ENCODE peak calls at places on chromosome 15, in eight cellular contexts. One of them, this sample, is unnamed.

GRCh38 chr15:91456921-91457320 is 356.9 kb downstream of the SV2B start:
- DNase-seq in foreskin fibroblast: no peak
- DNase-seq in kidney epithelial cell: no peak
- DNase-seq in stimulated activated CD8-positive, alpha-beta memory T cell treated with anti-CD3 and anti-CD28 coated beads, Interleukin-12 subunit alpha, Interleukin-12 subunit beta, amount 100 ng/mL, for 1 hour: no peak
- DNase-seq in psoas muscle: no peak
- DNase-seq in stimulated activated CD4-positive, alpha-beta T cell treated with anti-CD3 and anti-CD28 coated beads, Interleukin-1b, Interleukin-23, amount 100 ng/mL, for 4 hours: no peak
- DNase-seq in pons: no peak
- DNase-seq in activated CD8-positive, alpha-beta memory T cell treated with anti-CD3 and anti-CD28 coated beads, Interleukin-2, amount 10 ng/mL, durations not matched to agents 7 days and 5 days: no peak
- DNase-seq in this sample: no peak

GRCh38 chr15:68667800-68668625 is 89.2 kb downstream of the CORO2B start:
- DNase-seq in foreskin fibroblast: no peak
- DNase-seq in kidney epithelial cell: no peak
- DNase-seq in stimulated activated CD8-positive, alpha-beta memory T cell treated with anti-CD3 and anti-CD28 coated beads, Interleukin-12 subunit alpha, Interleukin-12 subunit beta, amount 100 ng/mL, for 1 hour: no peak
- DNase-seq in psoas muscle: no peak
- DNase-seq in stimulated activated CD4-positive, alpha-beta T cell treated with anti-CD3 and anti-CD28 coated beads, Interleukin-1b, Interleukin-23, amount 100 ng/mL, for 4 hours: no peak
- DNase-seq in pons: peak
- DNase-seq in activated CD8-positive, alpha-beta memory T cell treated with anti-CD3 and anti-CD28 coated beads, Interleukin-2, amount 10 ng/mL, durations not matched to agents 7 days and 5 days: no peak
- DNase-seq in this sample: no peak

GRCh38 chr15:42547926-42548257 is 701 bp downstream of the LRRC57 start:
- DNase-seq in foreskin fibroblast: peak
- DNase-seq in kidney epithelial cell: no peak
- DNase-seq in stimulated activated CD8-positive, alpha-beta memory T cell treated with anti-CD3 and anti-CD28 coated beads, Interleukin-12 subunit alpha, Interleukin-12 subunit beta, amount 100 ng/mL, for 1 hour: no peak
- DNase-seq in psoas muscle: no peak
- DNase-seq in stimulated activated CD4-positive, alpha-beta T cell treated with anti-CD3 and anti-CD28 coated beads, Interleukin-1b, Interleukin-23, amount 100 ng/mL, for 4 hours: no peak
- DNase-seq in pons: no peak
- DNase-seq in activated CD8-positive, alpha-beta memory T cell treated with anti-CD3 and anti-CD28 coated beads, Interleukin-2, amount 10 ng/mL, durations not matched to agents 7 days and 5 days: no peak
- DNase-seq in this sample: no peak

GRCh38 chr15:39784125-39784524 is 1.5 kb upstream of the FSIP1 start:
- DNase-seq in foreskin fibroblast: no peak
- DNase-seq in kidney epithelial cell: no peak
- DNase-seq in stimulated activated CD8-positive, alpha-beta memory T cell treated with anti-CD3 and anti-CD28 coated beads, Interleukin-12 subunit alpha, Interleukin-12 subunit beta, amount 100 ng/mL, for 1 hour: no peak
- DNase-seq in psoas muscle: no peak
- DNase-seq in stimulated activated CD4-positive, alpha-beta T cell treated with anti-CD3 and anti-CD28 coated beads, Interleukin-1b, Interleukin-23, amount 100 ng/mL, for 4 hours: no peak
- DNase-seq in pons: no peak
- DNase-seq in activated CD8-positive, alpha-beta memory T cell treated with anti-CD3 and anti-CD28 coated beads, Interleukin-2, amount 10 ng/mL, durations not matched to agents 7 days and 5 days: no peak
- DNase-seq in this sample: no peak

GRCh38 chr15:27414168-27414870 is 443.3 kb downstream of the GABRG3 start:
- DNase-seq in foreskin fibroblast: no peak
- DNase-seq in kidney epithelial cell: no peak
- DNase-seq in stimulated activated CD8-positive, alpha-beta memory T cell treated with anti-CD3 and anti-CD28 coated beads, Interleukin-12 subunit alpha, Interleukin-12 subunit beta, amount 100 ng/mL, for 1 hour: no peak
- DNase-seq in psoas muscle: no peak
- DNase-seq in stimulated activated CD4-positive, alpha-beta T cell treated with anti-CD3 and anti-CD28 coated beads, Interleukin-1b, Interleukin-23, amount 100 ng/mL, for 4 hours: no peak
- DNase-seq in pons: no peak
- DNase-seq in activated CD8-positive, alpha-beta memory T cell treated with anti-CD3 and anti-CD28 coated beads, Interleukin-2, amount 10 ng/mL, durations not matched to agents 7 days and 5 days: no peak
- DNase-seq in this sample: no peak

GRCh38 chr15:60375255-60375809 is 22.5 kb downstream of the ANXA2 start:
- DNase-seq in foreskin fibroblast: no peak
- DNase-seq in kidney epithelial cell: no peak
- DNase-seq in stimulated activated CD8-positive, alpha-beta memory T cell treated with anti-CD3 and anti-CD28 coated beads, Interleukin-12 subunit alpha, Interleukin-12 subunit beta, amount 100 ng/mL, for 1 hour: no peak
- DNase-seq in psoas muscle: no peak
- DNase-seq in stimulated activated CD4-positive, alpha-beta T cell treated with anti-CD3 and anti-CD28 coated beads, Interleukin-1b, Interleukin-23, amount 100 ng/mL, for 4 hours: no peak
- DNase-seq in pons: peak
- DNase-seq in activated CD8-positive, alpha-beta memory T cell treated with anti-CD3 and anti-CD28 coated beads, Interleukin-2, amount 10 ng/mL, durations not matched to agents 7 days and 5 days: no peak
- DNase-seq in this sample: no peak

GRCh38 chr15:62779041-62779810 is 263.3 kb upstream of the TPM1 start:
- DNase-seq in foreskin fibroblast: peak
- DNase-seq in kidney epithelial cell: no peak
- DNase-seq in stimulated activated CD8-positive, alpha-beta memory T cell treated with anti-CD3 and anti-CD28 coated beads, Interleukin-12 subunit alpha, Interleukin-12 subunit beta, amount 100 ng/mL, for 1 hour: no peak
- DNase-seq in psoas muscle: no peak
- DNase-seq in stimulated activated CD4-positive, alpha-beta T cell treated with anti-CD3 and anti-CD28 coated beads, Interleukin-1b, Interleukin-23, amount 100 ng/mL, for 4 hours: no peak
- DNase-seq in pons: peak
- DNase-seq in activated CD8-positive, alpha-beta memory T cell treated with anti-CD3 and anti-CD28 coated beads, Interleukin-2, amount 10 ng/mL, durations not matched to agents 7 days and 5 days: no peak
- DNase-seq in this sample: no peak

GRCh38 chr15:69321041-69321554 is 22.4 kb downstream of the PAQR5 start:
- DNase-seq in foreskin fibroblast: no peak
- DNase-seq in kidney epithelial cell: no peak
- DNase-seq in stimulated activated CD8-positive, alpha-beta memory T cell treated with anti-CD3 and anti-CD28 coated beads, Interleukin-12 subunit alpha, Interleukin-12 subunit beta, amount 100 ng/mL, for 1 hour: no peak
- DNase-seq in psoas muscle: no peak
- DNase-seq in stimulated activated CD4-positive, alpha-beta T cell treated with anti-CD3 and anti-CD28 coated beads, Interleukin-1b, Interleukin-23, amount 100 ng/mL, for 4 hours: no peak
- DNase-seq in pons: no peak
- DNase-seq in activated CD8-positive, alpha-beta memory T cell treated with anti-CD3 and anti-CD28 coated beads, Interleukin-2, amount 10 ng/mL, durations not matched to agents 7 days and 5 days: no peak
- DNase-seq in this sample: no peak

GRCh38 chr15:64180235-64180824 is 17.5 kb upstream of the PPIB start:
- DNase-seq in foreskin fibroblast: no peak
- DNase-seq in kidney epithelial cell: no peak
- DNase-seq in stimulated activated CD8-positive, alpha-beta memory T cell treated with anti-CD3 and anti-CD28 coated beads, Interleukin-12 subunit alpha, Interleukin-12 subunit beta, amount 100 ng/mL, for 1 hour: no peak
- DNase-seq in psoas muscle: no peak
- DNase-seq in stimulated activated CD4-positive, alpha-beta T cell treated with anti-CD3 and anti-CD28 coated beads, Interleukin-1b, Interleukin-23, amount 100 ng/mL, for 4 hours: no peak
- DNase-seq in pons: no peak
- DNase-seq in activated CD8-positive, alpha-beta memory T cell treated with anti-CD3 and anti-CD28 coated beads, Interleukin-2, amount 10 ng/mL, durations not matched to agents 7 days and 5 days: no peak
- DNase-seq in this sample: no peak

GRCh38 chr15:67444100-67444499 is 76.8 kb upstream of the C15orf61 start:
- DNase-seq in foreskin fibroblast: peak
- DNase-seq in kidney epithelial cell: no peak
- DNase-seq in stimulated activated CD8-positive, alpha-beta memory T cell treated with anti-CD3 and anti-CD28 coated beads, Interleukin-12 subunit alpha, Interleukin-12 subunit beta, amount 100 ng/mL, for 1 hour: no peak
- DNase-seq in psoas muscle: no peak
- DNase-seq in stimulated activated CD4-positive, alpha-beta T cell treated with anti-CD3 and anti-CD28 coated beads, Interleukin-1b, Interleukin-23, amount 100 ng/mL, for 4 hours: no peak
- DNase-seq in pons: no peak
- DNase-seq in activated CD8-positive, alpha-beta memory T cell treated with anti-CD3 and anti-CD28 coated beads, Interleukin-2, amount 10 ng/mL, durations not matched to agents 7 days and 5 days: no peak
- DNase-seq in this sample: no peak

GRCh38 chr15:62121273-62122015 is 43.6 kb downstream of the C2CD4B start:
- DNase-seq in foreskin fibroblast: no peak
- DNase-seq in kidney epithelial cell: no peak
- DNase-seq in stimulated activated CD8-positive, alpha-beta memory T cell treated with anti-CD3 and anti-CD28 coated beads, Interleukin-12 subunit alpha, Interleukin-12 subunit beta, amount 100 ng/mL, for 1 hour: no peak
- DNase-seq in psoas muscle: no peak
- DNase-seq in stimulated activated CD4-positive, alpha-beta T cell treated with anti-CD3 and anti-CD28 coated beads, Interleukin-1b, Interleukin-23, amount 100 ng/mL, for 4 hours: no peak
- DNase-seq in pons: no peak
- DNase-seq in activated CD8-positive, alpha-beta memory T cell treated with anti-CD3 and anti-CD28 coated beads, Interleukin-2, amount 10 ng/mL, durations not matched to agents 7 days and 5 days: no peak
- DNase-seq in this sample: no peak

GRCh38 chr15:28904541-28905303 is 18.9 kb downstream of the APBA2 start:
- DNase-seq in foreskin fibroblast: no peak
- DNase-seq in kidney epithelial cell: no peak
- DNase-seq in stimulated activated CD8-positive, alpha-beta memory T cell treated with anti-CD3 and anti-CD28 coated beads, Interleukin-12 subunit alpha, Interleukin-12 subunit beta, amount 100 ng/mL, for 1 hour: no peak
- DNase-seq in psoas muscle: no peak
- DNase-seq in stimulated activated CD4-positive, alpha-beta T cell treated with anti-CD3 and anti-CD28 coated beads, Interleukin-1b, Interleukin-23, amount 100 ng/mL, for 4 hours: no peak
- DNase-seq in pons: peak
- DNase-seq in activated CD8-positive, alpha-beta memory T cell treated with anti-CD3 and anti-CD28 coated beads, Interleukin-2, amount 10 ng/mL, durations not matched to agents 7 days and 5 days: no peak
- DNase-seq in this sample: no peak

GRCh38 chr15:63038926-63039673 is 3.4 kb upstream of the TPM1 start:
- DNase-seq in foreskin fibroblast: peak
- DNase-seq in kidney epithelial cell: no peak
- DNase-seq in stimulated activated CD8-positive, alpha-beta memory T cell treated with anti-CD3 and anti-CD28 coated beads, Interleukin-12 subunit alpha, Interleukin-12 subunit beta, amount 100 ng/mL, for 1 hour: no peak
- DNase-seq in psoas muscle: no peak
- DNase-seq in stimulated activated CD4-positive, alpha-beta T cell treated with anti-CD3 and anti-CD28 coated beads, Interleukin-1b, Interleukin-23, amount 100 ng/mL, for 4 hours: no peak
- DNase-seq in pons: no peak
- DNase-seq in activated CD8-positive, alpha-beta memory T cell treated with anti-CD3 and anti-CD28 coated beads, Interleukin-2, amount 10 ng/mL, durations not matched to agents 7 days and 5 days: no peak
- DNase-seq in this sample: no peak

GRCh38 chr15:100602064-100602821 is at the start of the genes ASB7 and LINS1:
- DNase-seq in foreskin fibroblast: peak
- DNase-seq in kidney epithelial cell: peak
- DNase-seq in stimulated activated CD8-positive, alpha-beta memory T cell treated with anti-CD3 and anti-CD28 coated beads, Interleukin-12 subunit alpha, Interleukin-12 subunit beta, amount 100 ng/mL, for 1 hour: peak
- DNase-seq in psoas muscle: peak
- DNase-seq in stimulated activated CD4-positive, alpha-beta T cell treated with anti-CD3 and anti-CD28 coated beads, Interleukin-1b, Interleukin-23, amount 100 ng/mL, for 4 hours: peak
- DNase-seq in pons: peak
- DNase-seq in activated CD8-positive, alpha-beta memory T cell treated with anti-CD3 and anti-CD28 coated beads, Interleukin-2, amount 10 ng/mL, durations not matched to agents 7 days and 5 days: peak
- DNase-seq in this sample: peak

GRCh38 chr15:78302579-78302978 is 3.2 kb upstream of the SKIC8 start:
- DNase-seq in foreskin fibroblast: peak
- DNase-seq in kidney epithelial cell: no peak
- DNase-seq in stimulated activated CD8-positive, alpha-beta memory T cell treated with anti-CD3 and anti-CD28 coated beads, Interleukin-12 subunit alpha, Interleukin-12 subunit beta, amount 100 ng/mL, for 1 hour: no peak
- DNase-seq in psoas muscle: no peak
- DNase-seq in stimulated activated CD4-positive, alpha-beta T cell treated with anti-CD3 and anti-CD28 coated beads, Interleukin-1b, Interleukin-23, amount 100 ng/mL, for 4 hours: no peak
- DNase-seq in pons: no peak
- DNase-seq in activated CD8-positive, alpha-beta memory T cell treated with anti-CD3 and anti-CD28 coated beads, Interleukin-2, amount 10 ng/mL, durations not matched to agents 7 days and 5 days: no peak
- DNase-seq in this sample: no peak

GRCh38 chr15:55168350-55168974 is 28.3 kb downstream of the RSL24D1 start:
- DNase-seq in foreskin fibroblast: peak
- DNase-seq in kidney epithelial cell: peak
- DNase-seq in stimulated activated CD8-positive, alpha-beta memory T cell treated with anti-CD3 and anti-CD28 coated beads, Interleukin-12 subunit alpha, Interleukin-12 subunit beta, amount 100 ng/mL, for 1 hour: peak
- DNase-seq in psoas muscle: peak
- DNase-seq in stimulated activated CD4-positive, alpha-beta T cell treated with anti-CD3 and anti-CD28 coated beads, Interleukin-1b, Interleukin-23, amount 100 ng/mL, for 4 hours: peak
- DNase-seq in pons: peak
- DNase-seq in activated CD8-positive, alpha-beta memory T cell treated with anti-CD3 and anti-CD28 coated beads, Interleukin-2, amount 10 ng/mL, durations not matched to agents 7 days and 5 days: peak
- DNase-seq in this sample: peak

GRCh38 chr15:89621547-89621946 is 33.7 kb downstream of the KIF7 start:
- DNase-seq in foreskin fibroblast: no peak
- DNase-seq in kidney epithelial cell: no peak
- DNase-seq in stimulated activated CD8-positive, alpha-beta memory T cell treated with anti-CD3 and anti-CD28 coated beads, Interleukin-12 subunit alpha, Interleukin-12 subunit beta, amount 100 ng/mL, for 1 hour: no peak
- DNase-seq in psoas muscle: no peak
- DNase-seq in stimulated activated CD4-positive, alpha-beta T cell treated with anti-CD3 and anti-CD28 coated beads, Interleukin-1b, Interleukin-23, amount 100 ng/mL, for 4 hours: no peak
- DNase-seq in pons: no peak
- DNase-seq in activated CD8-positive, alpha-beta memory T cell treated with anti-CD3 and anti-CD28 coated beads, Interleukin-2, amount 10 ng/mL, durations not matched to agents 7 days and 5 days: no peak
- DNase-seq in this sample: no peak

GRCh38 chr15:49190586-49190985 is 20.5 kb downstream of the GALK2 start:
- DNase-seq in foreskin fibroblast: no peak
- DNase-seq in kidney epithelial cell: no peak
- DNase-seq in stimulated activated CD8-positive, alpha-beta memory T cell treated with anti-CD3 and anti-CD28 coated beads, Interleukin-12 subunit alpha, Interleukin-12 subunit beta, amount 100 ng/mL, for 1 hour: no peak
- DNase-seq in psoas muscle: no peak
- DNase-seq in stimulated activated CD4-positive, alpha-beta T cell treated with anti-CD3 and anti-CD28 coated beads, Interleukin-1b, Interleukin-23, amount 100 ng/mL, for 4 hours: no peak
- DNase-seq in pons: no peak
- DNase-seq in activated CD8-positive, alpha-beta memory T cell treated with anti-CD3 and anti-CD28 coated beads, Interleukin-2, amount 10 ng/mL, durations not matched to agents 7 days and 5 days: no peak
- DNase-seq in this sample: no peak

GRCh38 chr15:63344737-63345390 is 36.8 kb downstream of the CA12 start:
- DNase-seq in foreskin fibroblast: peak
- DNase-seq in kidney epithelial cell: no peak
- DNase-seq in stimulated activated CD8-positive, alpha-beta memory T cell treated with anti-CD3 and anti-CD28 coated beads, Interleukin-12 subunit alpha, Interleukin-12 subunit beta, amount 100 ng/mL, for 1 hour: no peak
- DNase-seq in psoas muscle: no peak
- DNase-seq in stimulated activated CD4-positive, alpha-beta T cell treated with anti-CD3 and anti-CD28 coated beads, Interleukin-1b, Interleukin-23, amount 100 ng/mL, for 4 hours: no peak
- DNase-seq in pons: no peak
- DNase-seq in activated CD8-positive, alpha-beta memory T cell treated with anti-CD3 and anti-CD28 coated beads, Interleukin-2, amount 10 ng/mL, durations not matched to agents 7 days and 5 days: no peak
- DNase-seq in this sample: no peak

GRCh38 chr15:101472033-101472432 is 17.5 kb downstream of the PCSK6 start:
- DNase-seq in foreskin fibroblast: no peak
- DNase-seq in kidney epithelial cell: no peak
- DNase-seq in stimulated activated CD8-positive, alpha-beta memory T cell treated with anti-CD3 and anti-CD28 coated beads, Interleukin-12 subunit alpha, Interleukin-12 subunit beta, amount 100 ng/mL, for 1 hour: no peak
- DNase-seq in psoas muscle: no peak
- DNase-seq in stimulated activated CD4-positive, alpha-beta T cell treated with anti-CD3 and anti-CD28 coated beads, Interleukin-1b, Interleukin-23, amount 100 ng/mL, for 4 hours: no peak
- DNase-seq in pons: no peak
- DNase-seq in activated CD8-positive, alpha-beta memory T cell treated with anti-CD3 and anti-CD28 coated beads, Interleukin-2, amount 10 ng/mL, durations not matched to agents 7 days and 5 days: no peak
- DNase-seq in this sample: no peak

GRCh38 chr15:66943456-66944095 is 121.8 kb upstream of the SMAD3 start:
- DNase-seq in foreskin fibroblast: no peak
- DNase-seq in kidney epithelial cell: no peak
- DNase-seq in stimulated activated CD8-positive, alpha-beta memory T cell treated with anti-CD3 and anti-CD28 coated beads, Interleukin-12 subunit alpha, Interleukin-12 subunit beta, amount 100 ng/mL, for 1 hour: no peak
- DNase-seq in psoas muscle: no peak
- DNase-seq in stimulated activated CD4-positive, alpha-beta T cell treated with anti-CD3 and anti-CD28 coated beads, Interleukin-1b, Interleukin-23, amount 100 ng/mL, for 4 hours: no peak
- DNase-seq in pons: no peak
- DNase-seq in activated CD8-positive, alpha-beta memory T cell treated with anti-CD3 and anti-CD28 coated beads, Interleukin-2, amount 10 ng/mL, durations not matched to agents 7 days and 5 days: no peak
- DNase-seq in this sample: no peak

GRCh38 chr15:38685686-38686339 is 121.2 kb upstream of the RASGRP1 start:
- DNase-seq in foreskin fibroblast: no peak
- DNase-seq in kidney epithelial cell: no peak
- DNase-seq in stimulated activated CD8-positive, alpha-beta memory T cell treated with anti-CD3 and anti-CD28 coated beads, Interleukin-12 subunit alpha, Interleukin-12 subunit beta, amount 100 ng/mL, for 1 hour: no peak
- DNase-seq in psoas muscle: no peak
- DNase-seq in stimulated activated CD4-positive, alpha-beta T cell treated with anti-CD3 and anti-CD28 coated beads, Interleukin-1b, Interleukin-23, amount 100 ng/mL, for 4 hours: no peak
- DNase-seq in pons: no peak
- DNase-seq in activated CD8-positive, alpha-beta memory T cell treated with anti-CD3 and anti-CD28 coated beads, Interleukin-2, amount 10 ng/mL, durations not matched to agents 7 days and 5 days: peak
- DNase-seq in this sample: no peak

GRCh38 chr15:77983708-77984445 is 93.6 kb downstream of the TBC1D2B start:
- DNase-seq in foreskin fibroblast: no peak
- DNase-seq in kidney epithelial cell: no peak
- DNase-seq in stimulated activated CD8-positive, alpha-beta memory T cell treated with anti-CD3 and anti-CD28 coated beads, Interleukin-12 subunit alpha, Interleukin-12 subunit beta, amount 100 ng/mL, for 1 hour: no peak
- DNase-seq in psoas muscle: no peak
- DNase-seq in stimulated activated CD4-positive, alpha-beta T cell treated with anti-CD3 and anti-CD28 coated beads, Interleukin-1b, Interleukin-23, amount 100 ng/mL, for 4 hours: no peak
- DNase-seq in pons: no peak
- DNase-seq in activated CD8-positive, alpha-beta memory T cell treated with anti-CD3 and anti-CD28 coated beads, Interleukin-2, amount 10 ng/mL, durations not matched to agents 7 days and 5 days: no peak
- DNase-seq in this sample: no peak

GRCh38 chr15:31374986-31375385 is 48.4 kb downstream of the KLF13 start:
- DNase-seq in foreskin fibroblast: no peak
- DNase-seq in kidney epithelial cell: no peak
- DNase-seq in stimulated activated CD8-positive, alpha-beta memory T cell treated with anti-CD3 and anti-CD28 coated beads, Interleukin-12 subunit alpha, Interleukin-12 subunit beta, amount 100 ng/mL, for 1 hour: no peak
- DNase-seq in psoas muscle: no peak
- DNase-seq in stimulated activated CD4-positive, alpha-beta T cell treated with anti-CD3 and anti-CD28 coated beads, Interleukin-1b, Interleukin-23, amount 100 ng/mL, for 4 hours: no peak
- DNase-seq in pons: no peak
- DNase-seq in activated CD8-positive, alpha-beta memory T cell treated with anti-CD3 and anti-CD28 coated beads, Interleukin-2, amount 10 ng/mL, durations not matched to agents 7 days and 5 days: no peak
- DNase-seq in this sample: no peak

GRCh38 chr15:61871926-61872522 is 188.2 kb downstream of the VPS13C start:
- DNase-seq in foreskin fibroblast: peak
- DNase-seq in kidney epithelial cell: no peak
- DNase-seq in stimulated activated CD8-positive, alpha-beta memory T cell treated with anti-CD3 and anti-CD28 coated beads, Interleukin-12 subunit alpha, Interleukin-12 subunit beta, amount 100 ng/mL, for 1 hour: no peak
- DNase-seq in psoas muscle: no peak
- DNase-seq in stimulated activated CD4-positive, alpha-beta T cell treated with anti-CD3 and anti-CD28 coated beads, Interleukin-1b, Interleukin-23, amount 100 ng/mL, for 4 hours: no peak
- DNase-seq in pons: peak
- DNase-seq in activated CD8-positive, alpha-beta memory T cell treated with anti-CD3 and anti-CD28 coated beads, Interleukin-2, amount 10 ng/mL, durations not matched to agents 7 days and 5 days: no peak
- DNase-seq in this sample: no peak

GRCh38 chr15:96463376-96463775 is 132.9 kb downstream of the NR2F2 start:
- DNase-seq in foreskin fibroblast: no peak
- DNase-seq in kidney epithelial cell: no peak
- DNase-seq in stimulated activated CD8-positive, alpha-beta memory T cell treated with anti-CD3 and anti-CD28 coated beads, Interleukin-12 subunit alpha, Interleukin-12 subunit beta, amount 100 ng/mL, for 1 hour: no peak
- DNase-seq in psoas muscle: no peak
- DNase-seq in stimulated activated CD4-positive, alpha-beta T cell treated with anti-CD3 and anti-CD28 coated beads, Interleukin-1b, Interleukin-23, amount 100 ng/mL, for 4 hours: no peak
- DNase-seq in pons: no peak
- DNase-seq in activated CD8-positive, alpha-beta memory T cell treated with anti-CD3 and anti-CD28 coated beads, Interleukin-2, amount 10 ng/mL, durations not matched to agents 7 days and 5 days: no peak
- DNase-seq in this sample: no peak

GRCh38 chr15:78540955-78541743 is 905 bp downstream of the PSMA4 start:
- DNase-seq in foreskin fibroblast: no peak
- DNase-seq in kidney epithelial cell: no peak
- DNase-seq in stimulated activated CD8-positive, alpha-beta memory T cell treated with anti-CD3 and anti-CD28 coated beads, Interleukin-12 subunit alpha, Interleukin-12 subunit beta, amount 100 ng/mL, for 1 hour: no peak
- DNase-seq in psoas muscle: no peak
- DNase-seq in stimulated activated CD4-positive, alpha-beta T cell treated with anti-CD3 and anti-CD28 coated beads, Interleukin-1b, Interleukin-23, amount 100 ng/mL, for 4 hours: no peak
- DNase-seq in pons: peak
- DNase-seq in activated CD8-positive, alpha-beta memory T cell treated with anti-CD3 and anti-CD28 coated beads, Interleukin-2, amount 10 ng/mL, durations not matched to agents 7 days and 5 days: peak
- DNase-seq in this sample: no peak

GRCh38 chr15:62592920-62593319 is 427.8 kb upstream of the C2CD4B start:
- DNase-seq in foreskin fibroblast: no peak
- DNase-seq in kidney epithelial cell: no peak
- DNase-seq in stimulated activated CD8-positive, alpha-beta memory T cell treated with anti-CD3 and anti-CD28 coated beads, Interleukin-12 subunit alpha, Interleukin-12 subunit beta, amount 100 ng/mL, for 1 hour: no peak
- DNase-seq in psoas muscle: no peak
- DNase-seq in stimulated activated CD4-positive, alpha-beta T cell treated with anti-CD3 and anti-CD28 coated beads, Interleukin-1b, Interleukin-23, amount 100 ng/mL, for 4 hours: no peak
- DNase-seq in pons: peak
- DNase-seq in activated CD8-positive, alpha-beta memory T cell treated with anti-CD3 and anti-CD28 coated beads, Interleukin-2, amount 10 ng/mL, durations not matched to agents 7 days and 5 days: no peak
- DNase-seq in this sample: no peak

GRCh38 chr15:31905054-31905453 is 125.3 kb upstream of the CHRNA7 start:
- DNase-seq in foreskin fibroblast: no peak
- DNase-seq in kidney epithelial cell: no peak
- DNase-seq in stimulated activated CD8-positive, alpha-beta memory T cell treated with anti-CD3 and anti-CD28 coated beads, Interleukin-12 subunit alpha, Interleukin-12 subunit beta, amount 100 ng/mL, for 1 hour: no peak
- DNase-seq in psoas muscle: no peak
- DNase-seq in stimulated activated CD4-positive, alpha-beta T cell treated with anti-CD3 and anti-CD28 coated beads, Interleukin-1b, Interleukin-23, amount 100 ng/mL, for 4 hours: no peak
- DNase-seq in pons: no peak
- DNase-seq in activated CD8-positive, alpha-beta memory T cell treated with anti-CD3 and anti-CD28 coated beads, Interleukin-2, amount 10 ng/mL, durations not matched to agents 7 days and 5 days: no peak
- DNase-seq in this sample: no peak

GRCh38 chr15:98597666-98598065 is 50.7 kb upstream of the IGF1R start:
- DNase-seq in foreskin fibroblast: no peak
- DNase-seq in kidney epithelial cell: no peak
- DNase-seq in stimulated activated CD8-positive, alpha-beta memory T cell treated with anti-CD3 and anti-CD28 coated beads, Interleukin-12 subunit alpha, Interleukin-12 subunit beta, amount 100 ng/mL, for 1 hour: no peak
- DNase-seq in psoas muscle: no peak
- DNase-seq in stimulated activated CD4-positive, alpha-beta T cell treated with anti-CD3 and anti-CD28 coated beads, Interleukin-1b, Interleukin-23, amount 100 ng/mL, for 4 hours: no peak
- DNase-seq in pons: no peak
- DNase-seq in activated CD8-positive, alpha-beta memory T cell treated with anti-CD3 and anti-CD28 coated beads, Interleukin-2, amount 10 ng/mL, durations not matched to agents 7 days and 5 days: no peak
- DNase-seq in this sample: no peak

GRCh38 chr15:29126821-29127461 is 142.7 kb downstream of the NSMCE3 start:
- DNase-seq in foreskin fibroblast: no peak
- DNase-seq in kidney epithelial cell: no peak
- DNase-seq in stimulated activated CD8-positive, alpha-beta memory T cell treated with anti-CD3 and anti-CD28 coated beads, Interleukin-12 subunit alpha, Interleukin-12 subunit beta, amount 100 ng/mL, for 1 hour: no peak
- DNase-seq in psoas muscle: peak
- DNase-seq in stimulated activated CD4-positive, alpha-beta T cell treated with anti-CD3 and anti-CD28 coated beads, Interleukin-1b, Interleukin-23, amount 100 ng/mL, for 4 hours: no peak
- DNase-seq in pons: no peak
- DNase-seq in activated CD8-positive, alpha-beta memory T cell treated with anti-CD3 and anti-CD28 coated beads, Interleukin-2, amount 10 ng/mL, durations not matched to agents 7 days and 5 days: no peak
- DNase-seq in this sample: no peak

GRCh38 chr15:38401716-38402115 is 52.2 kb upstream of the FAM98B start:
- DNase-seq in foreskin fibroblast: no peak
- DNase-seq in kidney epithelial cell: no peak
- DNase-seq in stimulated activated CD8-positive, alpha-beta memory T cell treated with anti-CD3 and anti-CD28 coated beads, Interleukin-12 subunit alpha, Interleukin-12 subunit beta, amount 100 ng/mL, for 1 hour: no peak
- DNase-seq in psoas muscle: no peak
- DNase-seq in stimulated activated CD4-positive, alpha-beta T cell treated with anti-CD3 and anti-CD28 coated beads, Interleukin-1b, Interleukin-23, amount 100 ng/mL, for 4 hours: no peak
- DNase-seq in pons: no peak
- DNase-seq in activated CD8-positive, alpha-beta memory T cell treated with anti-CD3 and anti-CD28 coated beads, Interleukin-2, amount 10 ng/mL, durations not matched to agents 7 days and 5 days: no peak
- DNase-seq in this sample: no peak

GRCh38 chr15:66595937-66596545 is 30.2 kb upstream of the LCTL start:
- DNase-seq in foreskin fibroblast: peak
- DNase-seq in kidney epithelial cell: no peak
- DNase-seq in stimulated activated CD8-positive, alpha-beta memory T cell treated with anti-CD3 and anti-CD28 coated beads, Interleukin-12 subunit alpha, Interleukin-12 subunit beta, amount 100 ng/mL, for 1 hour: no peak
- DNase-seq in psoas muscle: no peak
- DNase-seq in stimulated activated CD4-positive, alpha-beta T cell treated with anti-CD3 and anti-CD28 coated beads, Interleukin-1b, Interleukin-23, amount 100 ng/mL, for 4 hours: no peak
- DNase-seq in pons: no peak
- DNase-seq in activated CD8-positive, alpha-beta memory T cell treated with anti-CD3 and anti-CD28 coated beads, Interleukin-2, amount 10 ng/mL, durations not matched to agents 7 days and 5 days: no peak
- DNase-seq in this sample: no peak

GRCh38 chr15:66004618-66005262 is 135.4 kb downstream of the RAB11A start:
- DNase-seq in foreskin fibroblast: peak
- DNase-seq in kidney epithelial cell: no peak
- DNase-seq in stimulated activated CD8-positive, alpha-beta memory T cell treated with anti-CD3 and anti-CD28 coated beads, Interleukin-12 subunit alpha, Interleukin-12 subunit beta, amount 100 ng/mL, for 1 hour: no peak
- DNase-seq in psoas muscle: no peak
- DNase-seq in stimulated activated CD4-positive, alpha-beta T cell treated with anti-CD3 and anti-CD28 coated beads, Interleukin-1b, Interleukin-23, amount 100 ng/mL, for 4 hours: no peak
- DNase-seq in pons: no peak
- DNase-seq in activated CD8-positive, alpha-beta memory T cell treated with anti-CD3 and anti-CD28 coated beads, Interleukin-2, amount 10 ng/mL, durations not matched to agents 7 days and 5 days: no peak
- DNase-seq in this sample: no peak